ENCODE peak calls at places on chromosomes 6 and 20, in seven cellular contexts. B is stimulated activated CD4-positive, alpha-beta T cell treated with anti-CD3 and anti-CD28 coated beads, Interleukin-1b, Interleukin-23, amount 100 ng/mL, for 1 hour; T is effector memory CD8-positive, alpha-beta T cell; A is RPMI7951; Q is substantia nigra; J is heart left ventricle; V is mammary epithelial cell. R is an unnamed sample.

GRCh38 chr20:12198281-12198680 is 280.6 kb downstream of the BTBD3 start:
- DNase-seq in B (no peak), Q (no peak), T (no peak), A (no peak), J (no peak), V (no peak), R (no peak)

GRCh38 chr6:35449287-35449881 is 2.8 kb upstream of the FANCE start:
- DNase-seq in B (no peak), A (peak), J (no peak), Q (no peak), T (peak), V (peak), R (peak)

GRCh38 chr6:152218887-152219286 is 411.4 kb downstream of the ESR1 start:
- DNase-seq in B (no peak), T (no peak), A (no peak), V (no peak), J (no peak), Q (no peak), R (no peak)

GRCh38 chr6:126147416-126147815 is 161.1 kb downstream of the TRMT11 start:
- DNase-seq in J (no peak), T (no peak), B (no peak), Q (no peak), V (no peak), A (no peak), R (no peak)

GRCh38 chr6:43506667-43507471 is 3.3 kb downstream of the LRRC73 start:
- DNase-seq in J (no peak), B (peak), T (peak), A (peak), V (peak), Q (no peak), R (peak)

GRCh38 chr20:32681175-32682084 is 7.7 kb upstream of the C20orf203 start:
- DNase-seq in T (no peak), V (peak), J (no peak), B (no peak), Q (no peak), A (peak), R (peak)

GRCh38 chr20:925516-925915 is 9.4 kb upstream of the ANGPT4 start:
- DNase-seq in Q (no peak), A (no peak), J (no peak), V (no peak), T (no peak), B (no peak), R (no peak)

GRCh38 chr6:30613251-30614043 is 3.6 kb downstream of the PPP1R10 start:
- DNase-seq in Q (no peak), A (no peak), V (no peak), J (no peak), T (no peak), B (no peak), R (no peak)

GRCh38 chr6:107523054-107523791 is 33.3 kb downstream of the SOBP start:
- DNase-seq in A (no peak), V (no peak), Q (no peak), J (no peak), B (no peak), T (no peak), R (no peak)

GRCh38 chr6:868212-868611 is 175.3 kb upstream of the EXOC2 start:
- DNase-seq in B (no peak), A (no peak), J (no peak), Q (no peak), T (no peak), V (no peak), R (no peak)

GRCh38 chr20:35942243-35942642 is 12.1 kb downstream of the SCAND1 start:
- DNase-seq in A (no peak), J (no peak), Q (no peak), B (no peak), V (no peak), T (no peak), R (no peak)

GRCh38 chr6:31356216-31356945 is 598 bp downstream of the HLA-B start:
- DNase-seq in T (peak), Q (peak), V (peak), B (no peak), A (peak), J (peak), R (no peak)

GRCh38 chr20:53642196-53643030 is 48.8 kb upstream of the ZNF217 start:
- DNase-seq in A (peak), T (peak), B (no peak), V (peak), Q (no peak), J (no peak), R (no peak)

GRCh38 chr20:6122111-6122872 is 538 bp downstream of the FERMT1 start:
- DNase-seq in A (peak), V (peak), T (no peak), Q (no peak), J (no peak), B (no peak), R (no peak)

GRCh38 chr6:126040826-126041225 is 54.5 kb downstream of the TRMT11 start:
- DNase-seq in J (no peak), T (no peak), Q (no peak), A (peak), B (no peak), V (peak), R (no peak)

GRCh38 chr6:9611016-9611415 is 803.9 kb downstream of the TFAP2A start:
- DNase-seq in T (no peak), A (no peak), Q (no peak), V (no peak), B (no peak), J (no peak), R (no peak)

GRCh38 chr6:164247106-164247505 is 832.6 kb downstream of the QKI start:
- DNase-seq in J (no peak), V (no peak), T (no peak), B (no peak), Q (no peak), A (peak), R (no peak)

GRCh38 chr20:29298759-29299613 is 1958.5 kb upstream of the DEFB115 start:
- DNase-seq in A (no peak), J (no peak), V (no peak), T (no peak), B (no peak), Q (no peak), R (no peak)

GRCh38 chr20:3436864-3437574 is 29.6 kb upstream of the DNAAF9 start:
- DNase-seq in A (no peak), B (no peak), Q (no peak), V (no peak), J (no peak), T (no peak), R (no peak)